ENCODE peak calls at places on chromosomes 3 and 15, in five cellular contexts. Q is CD8-positive, alpha-beta T cell; N is IMR-90; V is body of pancreas; D is colonic mucosa. H is an unnamed sample.
A peak's percentile ranks its signal among the peaks of the same experiment; 100 is the strongest.

GRCh38 chr15:90046289-90046688 is 45.2 kb downstream of the ZNF710 start:
- DNase-seq in Q (no peak), N (no peak), V (no peak), D (no peak), H (no peak)

GRCh38 chr3:12911881-12912415 is 70.6 kb upstream of the RPL32 start:
- DNase-seq in Q (no peak), N (no peak), V (no peak), D (no peak), H (no peak)

GRCh38 chr3:102255736-102256135 is 179.1 kb upstream of the ZPLD1 start:
- DNase-seq in Q (no peak), N (no peak), V (no peak), D (no peak), H (no peak)

GRCh38 chr3:53801319-53801718 is 44.9 kb downstream of the CHDH start:
- DNase-seq in Q (no peak), N (no peak), V (no peak), D (no peak), H (no peak)

GRCh38 chr15:64456634-64457108 is 3.7 kb upstream of the ZNF609 start:
- DNase-seq in Q (no peak), N (peak; percentile 70), V (no peak), D (no peak), H (no peak)

GRCh38 chr15:63454812-63455211 is 49.6 kb upstream of the USP3 start:
- DNase-seq in Q (no peak), N (no peak), V (no peak), D (no peak), H (no peak)

GRCh38 chr3:134369861-134370596 is 4.2 kb downstream of the AMOTL2 start:
- DNase-seq in Q (no peak), N (no peak), V (no peak), D (no peak), H (peak; percentile 38)

GRCh38 chr15:90075420-90076289 is 26.6 kb downstream of the IDH2 start:
- DNase-seq in Q (no peak), N (no peak), V (peak; percentile 90), D (no peak), H (no peak)

GRCh38 chr3:25573386-25574171 is 91.1 kb downstream of the TOP2B start:
- DNase-seq in Q (no peak), N (peak; percentile 65), V (no peak), D (no peak), H (peak; percentile 81)

GRCh38 chr3:8938021-8938420 is 25.3 kb downstream of the RAD18 start:
- DNase-seq in Q (no peak), N (peak; percentile 59), V (no peak), D (no peak), H (peak; percentile 36)

GRCh38 chr15:59687831-59688230 is 1.3 kb downstream of the BNIP2 start:
- DNase-seq in Q (peak; percentile 18), N (peak; percentile 44), V (no peak), D (no peak), H (peak; percentile 48)

GRCh38 chr3:196620228-196620627 is 19.3 kb upstream of the NRROS start:
- DNase-seq in Q (no peak), N (no peak), V (no peak), D (no peak), H (no peak)

GRCh38 chr3:191648787-191649186 is 187.8 kb downstream of the PYDC2 start:
- DNase-seq in Q (no peak), N (no peak), V (no peak), D (no peak), H (no peak)

GRCh38 chr3:171956372-171957104 is 82.8 kb upstream of the FNDC3B start:
- DNase-seq in Q (no peak), N (no peak), V (no peak), D (no peak), H (no peak)

GRCh38 chr3:129651316-129652202 is 45.1 kb upstream of the PLXND1 start:
- DNase-seq in Q (no peak), N (peak; percentile 78), V (no peak), D (no peak), H (peak; percentile 97)

GRCh38 chr3:188198001-188198400 is 44.0 kb downstream of the LPP start:
- DNase-seq in Q (no peak), N (no peak), V (no peak), D (no peak), H (no peak)

GRCh38 chr15:88518903-88519302 is 27.6 kb downstream of the DET1 start:
- DNase-seq in Q (no peak), N (no peak), V (no peak), D (no peak), H (no peak)

GRCh38 chr3:37985637-37986320 is 4.8 kb upstream of the VILL start:
- DNase-seq in Q (no peak), N (peak; percentile 35), V (peak; percentile 96), D (peak; percentile 84), H (no peak)

GRCh38 chr15:51401872-51402517 is 60.5 kb downstream of the GLDN start:
- DNase-seq in Q (no peak), N (peak; percentile 26), V (peak; percentile 45), D (peak; percentile 38), H (peak; percentile 56)

GRCh38 chr15:71002321-71002720 is 109.7 kb downstream of the LRRC49 start:
- DNase-seq in Q (no peak), N (peak; percentile 58), V (no peak), D (no peak), H (no peak)

GRCh38 chr15:42010434-42010833 is 10.4 kb downstream of the PLA2G4E start:
- DNase-seq in Q (no peak), N (no peak), V (no peak), D (no peak), H (no peak)

GRCh38 chr3:124351430-124352142 is 359.7 kb upstream of the ROPN1 start:
- DNase-seq in Q (no peak), N (peak; percentile 78), V (peak; percentile 32), D (peak; percentile 34), H (peak; percentile 79)

GRCh38 chr15:70121656-70122297 is 24.1 kb upstream of the TLE3 start:
- DNase-seq in Q (no peak), N (peak; percentile 80), V (peak; percentile 41), D (peak; percentile 55), H (no peak)

GRCh38 chr3:62415312-62415791 is 42.0 kb upstream of the FEZF2 start:
- DNase-seq in Q (no peak), N (no peak), V (no peak), D (no peak), H (peak; percentile 32)

GRCh38 chr3:23202921-23203650 is at the start of gene UBE2E2:
- DNase-seq in Q (peak; percentile 54), N (peak; percentile 66), V (peak; percentile 75), D (peak; percentile 52), H (peak; percentile 60)

GRCh38 chr15:88375234-88375926 is 91.8 kb downstream of the MRPL46 start:
- DNase-seq in Q (no peak), N (peak; percentile 74), V (no peak), D (no peak), H (no peak)

GRCh38 chr3:101722394-101723173 is 1.8 kb upstream of the CEP97 start:
- DNase-seq in Q (no peak), N (no peak), V (no peak), D (no peak), H (no peak)

GRCh38 chr3:184710870-184711365 is 946 bp downstream of the MAGEF1 start:
- DNase-seq in Q (no peak), N (no peak), V (peak; percentile 24), D (peak; percentile 33), H (no peak)

GRCh38 chr3:63814300-63814699 is 4.8 kb upstream of the C3orf49 start:
- DNase-seq in Q (no peak), N (peak; percentile 18), V (no peak), D (no peak), H (no peak)

GRCh38 chr3:27385504-27385903 is 16.3 kb upstream of the NEK10 start:
- DNase-seq in Q (no peak), N (no peak), V (no peak), D (no peak), H (no peak)

GRCh38 chr3:171838218-171838720 is 4.9 kb upstream of the TMEM212 start:
- DNase-seq in Q (no peak), N (peak; percentile 78), V (no peak), D (no peak), H (no peak)

GRCh38 chr3:160473978-160474377 is 24.4 kb upstream of the TRIM59 start:
- DNase-seq in Q (no peak), N (peak; percentile 97), V (no peak), D (no peak), H (no peak)

GRCh38 chr3:151445283-151446001 is 15.4 kb downstream of the IGSF10 start:
- DNase-seq in Q (no peak), N (peak; percentile 61), V (no peak), D (no peak), H (no peak)

GRCh38 chr15:84387086-84387485 is 151.5 kb downstream of the GOLGA6L4 start:
- DNase-seq in Q (no peak), N (no peak), V (peak; percentile 2), D (no peak), H (no peak)

GRCh38 chr3:197942956-197943556 is 6.9 kb upstream of the RPL35A start:
- DNase-seq in Q (peak; percentile 23), N (peak; percentile 61), V (no peak), D (no peak), H (peak; percentile 73)

GRCh38 chr3:104564045-104564643 is 802.6 kb upstream of the ALCAM start:
- DNase-seq in Q (peak; percentile 54), N (peak; percentile 52), V (peak; percentile 29), D (peak; percentile 65), H (peak; percentile 77)

GRCh38 chr15:64697911-64698369 is 77.4 kb downstream of the RBPMS2 start:
- DNase-seq in Q (no peak), N (peak; percentile 36), V (no peak), D (no peak), H (no peak)

DNA sequence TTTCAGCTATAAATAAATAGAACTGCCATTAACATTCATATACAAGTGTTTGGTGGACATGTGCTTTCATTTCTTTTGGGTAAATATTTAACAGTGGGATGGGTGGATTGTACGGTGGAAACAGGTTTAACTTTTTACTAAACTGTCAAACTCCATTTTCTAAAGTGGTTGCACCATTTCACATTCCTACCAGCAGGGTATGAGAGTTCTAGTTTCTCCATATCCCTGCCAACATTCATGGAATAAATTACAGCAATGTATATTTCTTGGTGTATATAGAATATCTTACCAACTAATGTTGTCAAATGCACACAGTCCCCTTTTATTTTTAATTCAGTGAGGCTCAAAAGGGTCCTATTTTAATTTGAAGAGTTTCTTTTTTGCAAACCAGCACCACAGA is 71.3 kb upstream of the CTXND1 start:
- DNase-seq in Q (no peak), N (no peak), V (no peak), D (no peak), H (no peak)
- TF ChIP-seq CTCF in Q (no peak), N (no peak), V (no peak), D (no peak), H (no peak)

DNA sequence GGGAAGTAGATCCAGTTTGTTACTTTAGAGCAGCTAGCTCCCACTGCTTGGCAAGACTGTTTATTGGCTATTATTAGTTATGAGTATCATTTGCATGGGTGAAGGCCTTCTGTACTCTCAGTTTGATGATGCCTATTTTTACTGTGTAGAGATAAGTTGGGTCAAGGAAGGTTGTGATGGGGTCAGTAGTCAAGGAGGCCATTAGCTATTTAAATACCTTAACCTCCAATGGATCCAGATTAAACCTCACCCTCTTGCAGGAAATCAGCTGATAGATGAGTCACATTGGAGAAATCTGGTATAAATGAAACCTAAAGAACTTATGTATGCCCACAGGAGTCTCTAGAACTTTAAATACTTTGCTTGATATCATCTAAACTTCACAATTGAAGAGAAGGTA is 45.0 kb downstream of the THBS1 start:
- DNase-seq in Q (no peak), N (peak; percentile 56), V (no peak), D (no peak), H (no peak)
- H3K4me1 ChIP-seq in Q (peaks cover 78% of the 10 kb centered on the region), N (peaks cover 27% of the 10 kb centered on the region), V (peaks cover 15% of the 10 kb centered on the region), D (peaks cover 34% of the 10 kb centered on the region), H (no peaks in the 10 kb centered on the region)

GRCh38 chr3:71671176-71671845 is 53.9 kb downstream of the EIF4E3 start:
- DNase-seq in Q (no peak), N (no peak), V (no peak), D (no peak), H (no peak)
- TF ChIP-seq CTCF in Q (no peak), N (no peak), V (no peak), D (no peak), H (no peak)

GRCh38 chr3:195165790-195166189 is 105.2 kb downstream of the XXYLT1 start:
- DNase-seq in Q (no peak), N (no peak), V (no peak), D (no peak), H (no peak)
- H3K4me1 ChIP-seq in Q (peaks cover 21% of the 10 kb centered on the region), N (peaks cover 7% of the 10 kb centered on the region), V (peaks cover 23% of the 10 kb centered on the region), D (no peaks in the 10 kb centered on the region), H (peaks cover 9% of the 10 kb centered on the region)

H was measured in A673.